ENCODE peak calls at places on chromosome 17, in four cellular contexts. E is T-helper 2 cell; A is stimulated activated CD8-positive, alpha-beta memory T cell treated with anti-CD3 and anti-CD28 coated beads, Interleukin-12 subunit alpha, Interleukin-12 subunit beta, amount 100 ng/mL, for 1 hour; I is ureter. Y is an unnamed sample.

GRCh38 chr17:30104575-30105339 is 11.9 kb upstream of the NSRP1 start:
- DNase-seq in E (peak; percentile 39), A (peak; percentile 57), I (peak; percentile 72), Y (peak; percentile 46)

GRCh38 chr17:83101805-83102480 is 22.5 kb downstream of the METRNL start:
- DNase-seq in E (no peak), A (no peak), I (no peak), Y (no peak)

GRCh38 chr17:80382446-80382845 is 32.5 kb upstream of the ENDOV start:
- DNase-seq in E (no peak), A (no peak), I (no peak), Y (no peak)

GRCh38 chr17:78535285-78536197 is 41.7 kb downstream of the DNAH17 start:
- DNase-seq in E (no peak), A (no peak), I (no peak), Y (no peak)

GRCh38 chr17:81733507-81734404 is 21.7 kb downstream of the SLC25A10 start:
- DNase-seq in E (no peak), A (no peak), I (peak; percentile 85), Y (no peak)

GRCh38 chr17:2393184-2393953 is 7.5 kb downstream of the MNT start:
- DNase-seq in E (peak; percentile 93), A (peak; percentile 84), I (peak; percentile 89), Y (peak; percentile 90)

GRCh38 chr17:4588862-4589625 is 4.7 kb downstream of the SMTNL2 start:
- DNase-seq in E (no peak), A (no peak), I (no peak), Y (no peak)

GRCh38 chr17:18339933-18340332 is 23.4 kb downstream of the SHMT1 start:
- DNase-seq in E (no peak), A (no peak), I (no peak), Y (no peak)

GRCh38 chr17:56792267-56792666 is 41.5 kb downstream of the C17orf67 start:
- DNase-seq in E (no peak), A (no peak), I (no peak), Y (no peak)

GRCh38 chr17:61639818-61640217 is 48.8 kb upstream of the NACA2 start:
- DNase-seq in E (no peak), A (no peak), I (no peak), Y (no peak)

GRCh38 chr17:82876602-82877391 is 37.0 kb upstream of the ZNF750 start:
- DNase-seq in E (no peak), A (no peak), I (peak; percentile 84), Y (no peak)

GRCh38 chr17:17154556-17154955 is 51.6 kb downstream of the PLD6 start:
- DNase-seq in E (no peak), A (no peak), I (no peak), Y (no peak)

GRCh38 chr17:38751803-38752118 is 780 bp upstream of the PSMB3 start:
- DNase-seq in E (peak; percentile 78), A (peak; percentile 62), I (peak; percentile 91), Y (peak; percentile 58)

GRCh38 chr17:17900615-17901520 is 64.1 kb upstream of the SREBF1 start:
- DNase-seq in E (no peak), A (no peak), I (peak; percentile 88), Y (no peak)

Y was measured in T follicular helper cell.